ENCODE peak calls at places on chromosome 2, in four cellular contexts. Q is uterus, N is body of pancreas, K is spleen. L is an unnamed sample. For H3K27me3, the result is how much of the 10 kb centered on the place peaks cover.

GRCh38 chr2:57497489-57498096 is 549.0 kb upstream of the VRK2 start:
- DNase-seq in Q (peak), N (peak), K (no peak), L (peak)

GRCh38 chr2:110126086-110126773 is 10.6 kb upstream of the MALL start:
- DNase-seq in N (no peak), K (no peak), Q (no peak), L (no peak)

GRCh38 chr2:16244153-16244965 is 304.0 kb downstream of the MYCN start:
- DNase-seq in Q (no peak), K (peak), N (no peak), L (no peak)

GRCh38 chr2:33275689-33276444 is 200.6 kb upstream of the RASGRP3 start:
- DNase-seq in Q (peak), K (no peak), N (peak), L (no peak)

GRCh38 chr2:240957656-240958365 is 40.6 kb upstream of the SNED1 start:
- DNase-seq in Q (no peak), N (peak), K (no peak), L (peak)

GRCh38 chr2:27085670-27086089 is 892 bp upstream of the KHK start:
- DNase-seq in K (peak), Q (peak), N (peak), L (peak)

GRCh38 chr2:236123716-236124115 is 44.5 kb downstream of the GBX2 start:
- DNase-seq in N (no peak), K (no peak), Q (no peak), L (no peak)

GRCh38 chr2:71646028-71646427 is 192.7 kb downstream of the DYSF start:
- DNase-seq in K (no peak), N (peak), Q (no peak), L (no peak)

GRCh38 chr2:233100192-233100998 is 40.3 kb downstream of the INPP5D start:
- DNase-seq in Q (no peak), K (peak), N (no peak), L (no peak)

GRCh38 chr2:144452169-144453038 is 67.5 kb downstream of the ZEB2 start:
- DNase-seq in K (no peak), N (no peak), Q (no peak), L (no peak)

GRCh38 chr2:119432882-119433522 is 1.3 kb downstream of the TMEM37 start:
- DNase-seq in Q (no peak), K (no peak), N (no peak), L (peak)
- H3K4me3 ChIP-seq in Q (no peak), K (no peak), N (no peak), L (peak)

GRCh38 chr2:239436076-239436475 is 35.3 kb upstream of the HDAC4 start:
- DNase-seq in N (no peak), Q (no peak), K (no peak), L (no peak)

GRCh38 chr2:239432174-239432573 is 31.4 kb upstream of the HDAC4 start:
- DNase-seq in N (no peak), Q (no peak), K (no peak), L (no peak)

GRCh38 chr2:239431536-239431935 is 30.7 kb upstream of the HDAC4 start:
- DNase-seq in K (no peak), Q (no peak), N (no peak), L (no peak)

GRCh38 chr2:239436669-239437325 is 36.0 kb upstream of the HDAC4 start:
- DNase-seq in N (no peak), Q (no peak), K (no peak), L (no peak)

DNA sequence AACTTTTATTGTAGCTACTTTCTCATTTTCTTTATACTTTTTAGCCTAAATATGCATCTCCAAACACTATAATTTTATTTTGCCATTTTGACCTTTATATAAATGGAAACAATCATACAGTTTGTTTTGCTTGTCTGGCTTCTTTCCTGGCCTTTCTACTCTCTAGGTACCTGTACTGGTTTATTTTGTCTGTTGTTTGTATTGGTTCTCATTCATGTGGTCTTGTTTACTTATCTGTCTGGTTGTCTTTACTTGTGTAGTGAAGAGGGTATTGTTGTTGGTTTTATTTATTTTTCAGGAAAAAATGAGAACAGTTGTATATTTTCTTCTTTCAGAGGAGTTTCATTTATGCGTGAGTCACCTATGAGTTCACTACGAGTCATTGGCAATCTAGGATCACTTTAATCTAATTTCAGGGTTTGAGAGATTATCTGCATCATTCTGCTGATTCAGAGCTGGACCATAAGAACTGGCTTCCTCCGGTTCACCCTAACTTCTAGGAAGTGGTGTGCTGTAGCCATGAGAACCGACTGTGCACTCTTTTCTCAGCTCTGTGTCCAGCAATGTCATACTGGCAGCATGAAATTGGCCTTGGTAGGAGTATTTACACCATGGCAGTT is 33.1 kb upstream of the HDAC4 start:
- DNase-seq in Q (no peak), N (no peak), K (no peak), L (no peak)
- H3K27me3 ChIP-seq in Q (under half), N (under half), K (under half), L (under half)

GRCh38 chr2:219523031-219523671 is 8.9 kb downstream of the ASIC4 start:
- DNase-seq in K (no peak), Q (no peak), N (no peak), L (peak)

GRCh38 chr2:219524817-219525216 is 10.5 kb downstream of the ASIC4 start:
- DNase-seq in Q (no peak), N (no peak), K (no peak), L (no peak)

GRCh38 chr2:219520079-219520478 is 5.8 kb downstream of the ASIC4 start:
- DNase-seq in N (no peak), Q (no peak), K (no peak), L (peak)

GRCh38 chr2:219521066-219521880 is 7.0 kb downstream of the ASIC4 start:
- DNase-seq in K (peak), N (peak), Q (no peak), L (peak)

DNA sequence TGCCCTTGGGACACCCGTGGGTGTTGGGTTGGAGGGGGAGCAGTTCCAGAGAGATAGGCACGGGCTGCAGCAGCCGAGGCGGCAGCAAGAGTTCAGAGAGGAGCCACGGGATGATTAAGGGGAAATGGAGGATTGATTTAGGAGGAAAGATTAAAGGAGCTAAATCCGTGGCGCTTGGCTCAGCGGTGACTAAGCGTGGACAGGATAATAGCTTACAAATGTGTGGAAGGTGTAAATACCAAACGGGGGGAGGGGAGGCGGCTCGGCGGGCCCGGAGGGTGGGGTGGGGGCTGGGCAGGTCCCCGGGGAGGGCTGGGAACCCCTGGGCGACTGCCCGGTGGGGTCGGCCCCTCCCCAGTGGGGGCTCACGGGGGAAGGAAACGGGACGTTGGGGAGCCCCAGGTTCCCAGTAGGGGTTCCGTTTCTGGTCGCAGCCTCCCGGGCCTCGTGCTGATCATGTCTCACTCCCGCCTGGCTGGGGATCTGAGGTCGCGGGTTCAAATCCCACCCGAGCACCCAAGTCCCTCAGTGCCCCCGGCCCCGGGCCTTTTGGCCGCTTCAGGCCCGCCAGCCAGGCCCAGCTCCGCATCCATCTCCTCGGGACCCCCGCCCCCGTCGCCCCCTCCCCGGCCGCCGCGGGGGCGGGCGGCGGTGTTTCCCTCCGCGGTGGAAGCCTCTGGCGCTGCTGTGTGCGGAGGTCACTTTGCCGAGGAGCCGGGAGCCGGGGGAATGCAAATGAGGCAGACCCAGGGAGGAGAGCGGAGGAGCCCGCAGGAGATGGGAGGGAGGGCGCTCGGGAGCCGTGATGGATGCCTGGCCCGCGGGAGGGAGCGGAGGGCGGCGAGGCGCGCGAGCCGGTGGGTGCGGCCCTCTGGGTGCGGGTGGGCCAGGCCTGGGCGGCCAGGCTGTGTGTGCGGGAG is 8.1 kb downstream of the ASIC4 start:
- DNase-seq in N (no peak), Q (peak), K (no peak), L (peak)
- H3K4me3 ChIP-seq in N (no peak), Q (peak), K (no peak), L (peak)

DNA sequence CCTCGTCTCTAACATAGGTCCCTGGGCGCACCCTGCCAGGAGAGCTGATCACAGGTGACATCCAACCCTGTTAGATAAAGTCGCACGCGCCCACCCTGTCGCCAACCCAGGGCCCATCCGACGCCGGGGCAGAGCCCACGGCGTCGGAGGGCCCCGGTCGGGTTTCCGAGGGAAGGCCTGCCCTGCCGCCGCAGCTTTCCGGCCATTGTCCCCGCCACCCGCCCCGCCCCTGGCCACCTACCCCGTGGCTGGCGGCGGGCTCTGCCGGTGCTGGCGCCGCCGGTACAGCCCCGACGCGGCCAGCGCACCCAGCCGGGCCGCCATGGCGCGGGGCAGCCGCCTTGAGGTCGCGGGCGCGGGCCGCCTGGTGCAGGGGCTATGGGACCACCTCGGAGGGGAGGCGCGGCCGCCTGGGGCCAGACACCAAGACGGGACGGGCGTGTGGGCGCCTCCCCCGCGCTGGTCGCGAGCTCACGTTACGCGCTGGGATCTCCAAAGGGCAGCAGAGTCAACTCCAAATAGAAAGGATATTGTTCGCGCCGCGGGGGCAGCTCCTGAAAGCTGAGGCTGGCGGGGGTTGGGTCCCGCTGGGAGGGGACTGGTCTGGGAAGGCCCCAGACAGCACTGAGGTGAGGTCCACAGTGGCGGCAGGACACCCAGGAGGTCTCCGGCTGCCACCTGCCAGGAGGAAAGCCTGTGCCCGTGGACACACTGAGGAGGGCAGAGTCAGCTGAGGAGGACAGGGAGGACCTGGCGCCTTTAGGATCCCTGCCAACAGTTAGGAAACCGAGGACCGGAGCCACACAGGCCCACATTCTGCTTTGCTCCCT is 11.1 kb downstream of the LIMS2 start:
- DNase-seq in Q (peak), N (no peak), K (peak), L (peak)
- H3K27me3 ChIP-seq in Q (under half), N (under half), K (under half), L (under half)

GRCh38 chr2:202911203-202911512 is 315 bp downstream of the WDR12 start:
- DNase-seq in N (no peak), K (no peak), Q (no peak), L (peak)

GRCh38 chr2:202908186-202908585 is 3.3 kb downstream of the WDR12 start:
- DNase-seq in N (no peak), K (no peak), Q (no peak), L (no peak)

GRCh38 chr2:202910687-202911086 is 786 bp downstream of the WDR12 start:
- DNase-seq in Q (no peak), N (no peak), K (no peak), L (no peak)

GRCh38 chr2:202911513-202912341 is at the start of the genes CARF and WDR12:
- DNase-seq in K (peak), N (peak), Q (peak), L (peak)

DNA sequence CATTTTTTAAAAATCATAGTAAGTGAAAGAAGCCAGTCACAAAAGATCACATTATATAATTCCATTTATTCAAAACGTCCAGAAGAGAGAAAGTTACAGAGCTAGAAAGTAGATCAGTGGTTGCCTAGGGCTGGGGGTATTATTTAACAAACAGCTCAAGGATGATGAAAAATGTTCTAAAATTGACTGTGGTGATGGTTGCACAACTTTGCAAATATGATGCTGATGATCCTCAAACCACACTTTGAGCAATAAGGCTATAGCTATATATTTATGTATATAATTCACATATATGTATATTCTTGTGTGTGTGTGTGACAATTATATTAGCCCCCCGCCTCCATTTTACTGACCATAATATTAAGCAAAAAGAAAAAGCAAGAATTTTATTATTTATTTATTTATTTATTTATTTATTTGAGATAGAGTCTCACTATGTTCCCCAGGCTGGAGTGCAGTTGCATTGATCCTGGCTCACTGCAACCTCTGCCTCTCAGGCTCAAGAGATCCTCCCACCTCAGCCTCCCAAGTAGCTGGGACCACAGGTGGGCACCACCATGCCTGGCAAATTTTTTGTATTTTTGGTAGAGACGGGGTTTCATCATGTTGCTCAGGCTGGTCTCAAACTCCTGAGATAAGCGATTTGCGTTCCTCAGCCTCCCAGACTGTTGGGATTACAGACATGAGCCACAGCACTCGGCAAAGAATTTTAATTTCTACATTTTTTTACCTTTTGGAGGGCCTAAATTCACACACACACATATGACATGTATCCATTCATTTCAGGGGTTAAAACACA is 1.9 kb downstream of the WDR12 start:
- DNase-seq in N (no peak), K (no peak), Q (no peak), L (no peak)
- H3K4me3 ChIP-seq in N (no peak), K (no peak), Q (no peak), L (no peak)

GRCh38 chr2:64601785-64602391 is 51.8 kb downstream of the SERTAD2 start:
- DNase-seq in Q (no peak), K (no peak), N (no peak), L (no peak)
- H3K27me3 ChIP-seq in Q (under half), K (under half), N (under half), L (under half)